ENCODE peak calls at places on chromosomes 4 and X, in five cellular contexts. One of them, this sample, is unnamed. For H3K36me3, the result is how much of the 10 kb centered on the place peaks cover.

GRCh38 chrX:23919706-23920320 is 12.0 kb downstream of the CXorf58 start:
- DNase-seq in pancreas: no peak
- DNase-seq in GM23338: peak
- DNase-seq in transverse colon: no peak
- DNase-seq in brain microvascular endothelial cell: no peak
- DNase-seq in this sample: no peak

GRCh38 chr4:185585211-185585610 is 49.9 kb upstream of the PDLIM3 start:
- DNase-seq in brain microvascular endothelial cell: no peak
- DNase-seq in GM23338: no peak
- DNase-seq in transverse colon: no peak
- DNase-seq in pancreas: no peak
- DNase-seq in this sample: no peak

GRCh38 chr4:173259310-173259709 is 74.8 kb downstream of the HMGB2 start:
- DNase-seq in brain microvascular endothelial cell: no peak
- DNase-seq in transverse colon: no peak
- DNase-seq in GM23338: no peak
- DNase-seq in pancreas: no peak
- DNase-seq in this sample: no peak

GRCh38 chr4:159003420-159004253 is 99.2 kb upstream of the RAPGEF2 start:
- DNase-seq in transverse colon: no peak
- DNase-seq in GM23338: no peak
- DNase-seq in brain microvascular endothelial cell: no peak
- DNase-seq in pancreas: no peak
- DNase-seq in this sample: no peak

GRCh38 chr4:38601244-38601915 is 62.6 kb upstream of the KLF3 start:
- DNase-seq in brain microvascular endothelial cell: peak
- DNase-seq in pancreas: no peak
- DNase-seq in transverse colon: no peak
- DNase-seq in GM23338: no peak
- DNase-seq in this sample: no peak

GRCh38 chrX:54494970-54495813 is 842 bp downstream of the FGD1 start:
- DNase-seq in brain microvascular endothelial cell: no peak
- DNase-seq in pancreas: peak
- DNase-seq in transverse colon: no peak
- DNase-seq in GM23338: peak
- DNase-seq in this sample: no peak

GRCh38 chr4:111991797-111992196 is 153.5 kb upstream of the FAM241A start:
- DNase-seq in GM23338: no peak
- DNase-seq in transverse colon: no peak
- DNase-seq in brain microvascular endothelial cell: peak
- DNase-seq in pancreas: no peak
- DNase-seq in this sample: no peak

GRCh38 chr4:115780835-115781234 is 667.4 kb upstream of the NDST4 start:
- DNase-seq in pancreas: no peak
- DNase-seq in brain microvascular endothelial cell: no peak
- DNase-seq in transverse colon: no peak
- DNase-seq in GM23338: no peak
- DNase-seq in this sample: no peak

GRCh38 chr4:2930135-2930805 is 32.9 kb downstream of the NOP14 start:
- DNase-seq in brain microvascular endothelial cell: no peak
- DNase-seq in GM23338: no peak
- DNase-seq in transverse colon: no peak
- DNase-seq in pancreas: no peak
- DNase-seq in this sample: no peak
- H3K36me3 ChIP-seq in brain microvascular endothelial cell: half or more
- H3K36me3 ChIP-seq in GM23338: under half
- H3K36me3 ChIP-seq in transverse colon: under half
- H3K36me3 ChIP-seq in pancreas: under half
- H3K36me3 ChIP-seq in this sample: under half

DNA sequence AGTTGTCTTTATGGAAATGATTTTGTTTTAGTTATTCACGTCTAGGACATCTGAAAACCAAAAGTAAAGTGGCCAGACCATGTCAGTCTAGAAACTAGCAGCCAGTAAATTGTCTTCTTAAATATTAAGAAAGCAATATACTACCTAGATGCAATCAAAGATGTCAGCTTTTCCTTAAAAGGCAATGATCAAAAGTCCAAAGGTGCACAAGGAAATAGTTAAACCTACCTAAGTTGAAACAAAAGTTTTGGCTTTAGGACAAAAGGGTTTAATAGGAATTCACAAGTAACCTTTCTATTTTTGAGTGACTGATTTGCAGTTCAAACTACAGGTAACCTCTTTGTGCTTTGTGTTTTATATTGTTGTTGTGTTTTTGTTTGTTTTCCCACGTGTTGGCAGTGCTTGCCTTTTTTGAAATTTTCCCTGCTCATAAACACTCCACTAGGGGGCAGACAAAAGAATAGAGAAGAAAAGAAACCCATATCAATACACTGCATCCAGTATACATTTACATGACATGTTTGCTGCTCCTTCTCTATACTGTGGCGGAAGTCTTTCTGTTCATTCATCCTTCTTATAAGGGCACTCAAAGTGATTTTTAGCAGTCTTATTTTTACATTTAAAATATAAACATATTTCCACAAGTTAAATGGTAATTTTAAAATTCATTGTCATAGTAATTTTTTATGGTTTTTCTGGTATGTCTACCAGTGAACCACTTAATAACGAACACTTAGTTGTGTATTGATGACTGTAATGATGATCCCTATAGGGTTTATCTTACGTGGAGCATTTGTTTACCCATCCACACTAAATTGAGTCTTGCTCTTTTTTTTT is 62.7 kb downstream of the GAB1 start:
- DNase-seq in pancreas: no peak
- DNase-seq in brain microvascular endothelial cell: no peak
- DNase-seq in GM23338: peak
- DNase-seq in transverse colon: no peak
- DNase-seq in this sample: no peak
- TF ChIP-seq CTCF in pancreas: peak
- TF ChIP-seq CTCF in brain microvascular endothelial cell: peak
- TF ChIP-seq CTCF in GM23338: peak
- TF ChIP-seq CTCF in transverse colon: peak
- TF ChIP-seq CTCF in this sample: peak

DNA sequence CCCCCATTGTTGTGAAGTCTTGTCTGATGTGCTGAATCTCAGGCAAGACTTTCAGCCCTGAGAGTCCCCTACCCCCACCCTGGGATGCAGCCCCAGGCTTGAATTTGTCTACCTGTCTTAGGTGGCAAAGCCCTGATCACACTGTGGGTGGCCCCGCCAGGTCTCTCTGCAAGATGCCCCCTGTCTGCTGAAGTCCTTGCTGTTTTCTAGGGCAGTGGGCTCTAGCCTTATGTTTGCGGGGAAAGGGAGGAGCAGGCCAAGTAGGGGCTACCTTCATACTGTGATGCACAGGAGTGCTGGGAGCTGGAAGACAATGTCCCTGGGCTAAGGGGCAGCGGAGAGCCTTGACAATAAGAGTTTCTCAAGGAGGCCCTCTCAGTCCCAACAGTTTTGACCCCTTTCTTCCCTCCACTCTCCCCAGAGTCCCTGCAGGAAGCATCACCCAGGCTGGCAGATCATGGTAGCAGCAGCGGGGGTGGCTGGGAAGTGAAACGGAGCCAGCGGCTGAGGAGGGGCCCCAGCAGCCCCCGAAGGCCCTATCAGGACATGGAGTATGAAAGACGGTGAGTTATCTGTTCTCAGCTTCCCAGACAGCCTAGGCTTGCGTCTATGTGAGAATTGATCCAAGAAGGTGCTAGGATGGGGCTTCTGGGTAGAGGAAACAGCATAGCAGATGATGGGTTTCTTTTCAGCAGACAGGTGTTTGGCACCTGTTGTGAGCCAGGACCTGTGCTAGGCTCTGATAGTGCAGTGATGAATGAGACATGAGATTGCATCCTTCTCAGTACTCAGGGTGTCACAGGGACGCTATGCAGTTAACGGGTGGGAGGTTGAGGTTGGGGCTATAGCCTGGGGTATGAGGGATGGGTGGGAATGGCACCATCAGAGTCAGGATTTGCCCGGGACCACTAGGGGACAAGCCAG is 2.2 kb downstream of the RBM10 start:
- DNase-seq in brain microvascular endothelial cell: no peak
- DNase-seq in pancreas: no peak
- DNase-seq in transverse colon: no peak
- DNase-seq in GM23338: no peak
- DNase-seq in this sample: no peak
- H3K4me3 ChIP-seq in brain microvascular endothelial cell: peak
- H3K4me3 ChIP-seq in pancreas: no peak
- H3K4me3 ChIP-seq in transverse colon: no peak
- H3K4me3 ChIP-seq in GM23338: peak
- H3K4me3 ChIP-seq in this sample: no peak

DNA sequence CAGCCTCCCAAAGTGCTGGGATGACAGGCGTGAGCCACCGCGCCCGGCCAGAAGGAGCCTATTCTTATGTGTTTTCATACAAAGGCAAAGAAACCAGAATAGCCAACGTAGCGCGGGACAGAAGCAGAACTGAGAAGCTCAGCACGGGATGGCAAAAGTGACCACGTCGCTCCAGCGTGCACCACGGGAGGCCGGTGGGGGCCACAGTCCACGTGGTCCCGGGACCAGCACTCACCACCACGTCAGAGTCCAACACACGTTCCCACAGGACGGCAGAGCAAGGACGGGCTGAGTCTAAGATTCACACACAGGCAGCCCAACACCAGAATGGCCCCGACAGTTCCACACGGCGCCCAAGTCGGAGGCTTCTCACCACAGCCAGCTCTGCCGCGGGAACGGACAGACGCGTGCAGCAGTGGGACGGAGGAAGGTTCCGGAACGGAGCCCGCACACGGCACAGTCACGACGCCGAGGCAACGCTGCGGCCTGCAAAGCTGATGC is 18.8 kb upstream of the GTPBP6 start:
- DNase-seq in GM23338: no peak
- DNase-seq in brain microvascular endothelial cell: no peak
- DNase-seq in transverse colon: no peak
- DNase-seq in pancreas: no peak
- DNase-seq in this sample: no peak
- H3K36me3 ChIP-seq in GM23338: under half
- H3K36me3 ChIP-seq in brain microvascular endothelial cell: under half
- H3K36me3 ChIP-seq in transverse colon: under half
- H3K36me3 ChIP-seq in pancreas: under half
- H3K36me3 ChIP-seq in this sample: under half